ENCODE peak calls at places on chromosomes 1 and 21, in four cellular contexts. M is hippocampal formation; O is neural crest cell; U is stimulated activated CD8-positive, alpha-beta memory T cell treated with anti-CD3 and anti-CD28 coated beads, Interleukin-15, amount 100 ng/mL, for 1 hour. V is an unnamed sample.

GRCh38 chr1:46425740-46426139 is 31.6 kb downstream of the FAAH start:
- DNase-seq in M (no peak), O (no peak), U (no peak), V (no peak)

GRCh38 chr1:228148196-228148861 is 1.4 kb upstream of the GJC2 start:
- DNase-seq in M (no peak), O (no peak), U (no peak), V (no peak)

GRCh38 chr1:150609726-150610125 is 19.7 kb downstream of the ENSA start:
- DNase-seq in M (peak; percentile 12), O (no peak), U (no peak), V (no peak)

GRCh38 chr1:22949807-22950462 is 22.7 kb downstream of the LACTBL1 start:
- DNase-seq in M (no peak), O (no peak), U (no peak), V (no peak)

GRCh38 chr1:213180833-213181232 is 129.8 kb downstream of the RPS6KC1 start:
- DNase-seq in M (no peak), O (no peak), U (no peak), V (no peak)

GRCh38 chr1:170675825-170676224 is 11.9 kb downstream of the PRRX1 start:
- DNase-seq in M (no peak), O (no peak), U (no peak), V (no peak)

GRCh38 chr1:172451002-172451443 is 7.2 kb upstream of the PIGC start:
- DNase-seq in M (no peak), O (no peak), U (no peak), V (no peak)

GRCh38 chr1:58331156-58331555 is 215.4 kb downstream of the OMA1 start:
- DNase-seq in M (no peak), O (no peak), U (no peak), V (no peak)

GRCh38 chr1:78323311-78323710 is 167.5 kb upstream of the PTGFR start:
- DNase-seq in M (no peak), O (no peak), U (no peak), V (no peak)

GRCh38 chr1:56540467-56540866 is 38.9 kb downstream of the PLPP3 start:
- DNase-seq in M (no peak), O (no peak), U (no peak), V (no peak)

GRCh38 chr1:157089789-157090188 is 9.8 kb downstream of the ETV3L start:
- DNase-seq in M (no peak), O (no peak), U (no peak), V (no peak)

GRCh38 chr1:217048104-217048707 is 325.0 kb upstream of the ESRRG start:
- DNase-seq in M (no peak), O (peak; percentile 3), U (no peak), V (no peak)

GRCh38 chr1:192003295-192004083 is 154.8 kb upstream of the RGS18 start:
- DNase-seq in M (no peak), O (no peak), U (no peak), V (no peak)

GRCh38 chr1:204650911-204651570 is 34.5 kb downstream of the LRRN2 start:
- DNase-seq in M (no peak), O (no peak), U (no peak), V (no peak)

GRCh38 chr1:176820292-176821056 is 344.0 kb downstream of the ASTN1 start:
- DNase-seq in M (no peak), O (no peak), U (no peak), V (no peak)

GRCh38 chr1:67953301-67953700 is 97.1 kb downstream of the DIRAS3 start:
- DNase-seq in M (no peak), O (no peak), U (no peak), V (no peak)

GRCh38 chr1:178625695-178626094 is 99.3 kb upstream of the RALGPS2 start:
- DNase-seq in M (no peak), O (no peak), U (no peak), V (no peak)

GRCh38 chr1:165063181-165063955 is 293.1 kb downstream of the LMX1A start:
- DNase-seq in M (no peak), O (no peak), U (no peak), V (no peak)

GRCh38 chr1:200130552-200130951 is 103.0 kb downstream of the NR5A2 start:
- DNase-seq in M (no peak), O (no peak), U (no peak), V (no peak)

GRCh38 chr1:197222025-197222685 is 45.9 kb upstream of the CRB1 start:
- DNase-seq in M (no peak), O (no peak), U (no peak), V (no peak)

GRCh38 chr1:9651565-9652378 is at the start of gene PIK3CD:
- DNase-seq in M (no peak), O (peak; percentile 45), U (no peak), V (no peak)

GRCh38 chr1:230698130-230698529 is 15.8 kb downstream of the AGT start:
- DNase-seq in M (no peak), O (no peak), U (no peak), V (no peak)

GRCh38 chr1:227792216-227793078 is 23.0 kb upstream of the PRSS38 start:
- DNase-seq in M (no peak), O (no peak), U (no peak), V (no peak)

GRCh38 chr1:77994117-77994516 is 10.6 kb upstream of the DNAJB4 start:
- DNase-seq in M (no peak), O (no peak), U (no peak), V (no peak)

GRCh38 chr1:245908543-245908942 is 598.5 kb downstream of the SMYD3 start:
- DNase-seq in M (no peak), O (no peak), U (no peak), V (no peak)

GRCh38 chr1:78157162-78157561 is 111.4 kb downstream of the GIPC2 start:
- DNase-seq in M (no peak), O (no peak), U (no peak), V (no peak)

GRCh38 chr21:36700961-36701911 is 2.3 kb downstream of the SIM2 start:
- DNase-seq in M (no peak), O (peak; percentile 7), U (no peak), V (no peak)

GRCh38 chr1:161930064-161930463 is 93.6 kb downstream of the OLFML2B start:
- DNase-seq in M (no peak), O (no peak), U (no peak), V (no peak)

GRCh38 chr1:157284446-157284845 is 146.3 kb upstream of the ETV3 start:
- DNase-seq in M (no peak), O (no peak), U (no peak), V (no peak)

GRCh38 chr1:168848041-168848440 is 119.0 kb upstream of the DPT start:
- DNase-seq in M (peak; percentile 57), O (no peak), U (no peak), V (no peak)

GRCh38 chr1:186741640-186742039 is 61.4 kb upstream of the PTGS2 start:
- DNase-seq in M (no peak), O (no peak), U (no peak), V (no peak)

GRCh38 chr1:66371233-66372005 is 162.5 kb upstream of the SGIP1 start:
- DNase-seq in M (no peak), O (no peak), U (no peak), V (no peak)

GRCh38 chr1:108750476-108751191 is 4.2 kb downstream of the STXBP3 start:
- DNase-seq in M (no peak), O (no peak), U (no peak), V (no peak)